ENCODE peak calls at places on chromosomes 4 and X, in four cellular contexts. R is BJ, H is AG10803, F is lower lobe of right lung. L is an unnamed sample.

GRCh38 chr4:182556576-182556975 is 313.4 kb downstream of the TENM3 start:
- DNase-seq in R (no peak), H (no peak), F (no peak), L (no peak)

GRCh38 chr4:56803473-56803872 is 18.0 kb downstream of the SPINK2 start:
- DNase-seq in R (no peak), H (no peak), F (no peak), L (no peak)

GRCh38 chrX:3262906-3263305 is 83.5 kb downstream of the MXRA5 start:
- DNase-seq in R (peak), H (peak), F (no peak), L (peak)

GRCh38 chr4:15914291-15914690 is 24.2 kb downstream of the FGFBP1 start:
- DNase-seq in R (no peak), H (peak), F (no peak), L (no peak)

GRCh38 chr4:91427171-91427570 is 876.6 kb upstream of the GRID2 start:
- DNase-seq in R (no peak), H (no peak), F (no peak), L (no peak)

GRCh38 chrX:39519566-39520301 is 578.0 kb downstream of the BCOR start:
- DNase-seq in R (no peak), H (no peak), F (no peak), L (no peak)

GRCh38 chr4:98963538-98964433 is 31.7 kb upstream of the METAP1 start:
- DNase-seq in R (no peak), H (no peak), F (no peak), L (peak)

GRCh38 chr4:9735515-9735914 is 45.9 kb upstream of the DRD5 start:
- DNase-seq in R (no peak), H (no peak), F (no peak), L (no peak)

GRCh38 chrX:153499258-153499657 is 4.5 kb downstream of the BGN start:
- DNase-seq in R (no peak), H (no peak), F (no peak), L (no peak)

GRCh38 chr4:47485047-47485692 is at the start of gene ATP10D:
- DNase-seq in R (peak), H (peak), F (peak), L (peak)

GRCh38 chr4:143458966-143459365 is 54.5 kb upstream of the SMARCA5 start:
- DNase-seq in R (no peak), H (peak), F (no peak), L (no peak)

DNA sequence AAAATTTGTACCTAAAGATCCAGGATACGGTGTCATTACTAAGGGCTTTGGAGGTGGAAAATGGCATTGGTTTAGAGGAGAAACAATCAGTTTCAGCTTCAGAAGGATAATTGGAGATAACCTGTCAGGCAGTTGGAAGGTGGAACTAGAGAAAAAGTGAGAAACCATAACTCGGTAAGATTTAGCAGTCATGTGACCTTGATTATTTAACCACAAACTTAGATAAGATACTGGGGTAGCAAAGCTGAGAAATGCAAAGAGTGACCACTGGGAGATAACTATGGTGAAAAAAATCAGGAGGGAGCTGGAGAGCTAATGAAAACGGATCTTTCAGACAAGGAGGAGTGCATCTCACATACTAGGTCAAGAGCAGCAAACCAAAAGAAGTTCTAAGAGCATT is 58.3 kb upstream of the SMARCA5 start:
- DNase-seq in R (no peak), H (no peak), F (no peak), L (no peak)
- H3K4me3 ChIP-seq in R (no peak), H (no peak), F (no peak), L (no peak)

DNA sequence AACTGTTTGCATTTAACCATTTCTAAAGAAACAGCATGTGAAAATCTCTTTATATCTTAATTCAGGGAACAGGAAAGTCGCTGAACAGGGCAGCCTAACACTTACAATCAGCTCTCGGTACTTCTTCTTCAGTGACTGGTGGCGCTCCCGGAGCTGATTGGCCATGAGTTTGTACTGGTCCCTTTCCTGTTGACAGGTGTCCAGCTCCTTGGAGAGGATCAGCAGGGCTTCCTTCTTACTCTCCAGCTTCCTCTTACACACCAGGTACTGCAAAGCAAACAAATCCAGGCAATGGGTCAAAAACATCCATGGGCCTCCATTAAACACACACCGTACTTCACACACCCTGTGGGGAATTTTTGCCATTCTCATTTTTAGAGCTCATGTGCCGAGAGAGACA is 36.4 kb downstream of the CCDC149 start:
- DNase-seq in R (no peak), H (no peak), F (no peak), L (no peak)
- TF ChIP-seq CTCF in R (no peak), H (no peak), F (no peak), L (no peak)

GRCh38 chr4:2183394-2183793 is 58.5 kb downstream of the HAUS3 start:
- DNase-seq in R (no peak), H (peak), F (no peak), L (no peak)
- H3K4me3 ChIP-seq in R (no peak), H (no peak), F (no peak), L (no peak)

GRCh38 chrX:101823236-101823635 is 108.6 kb downstream of the ZMAT1 start:
- DNase-seq in R (no peak), H (no peak), F (no peak), L (no peak)
- TF ChIP-seq CTCF in R (no peak), H (no peak), F (no peak), L (no peak)

GRCh38 chr4:8589336-8589735 is 3.2 kb upstream of the CPZ start:
- DNase-seq in R (no peak), H (no peak), F (peak), L (no peak)
- H3K4me3 ChIP-seq in R (no peak), H (no peak), F (no peak), L (no peak)

GRCh38 chr4:132063829-132064228 is 1085.3 kb upstream of the PCDH10 start:
- DNase-seq in R (no peak), H (no peak), F (no peak), L (no peak)
- TF ChIP-seq CTCF in R (no peak), H (no peak), F (no peak), L (no peak)

DNA sequence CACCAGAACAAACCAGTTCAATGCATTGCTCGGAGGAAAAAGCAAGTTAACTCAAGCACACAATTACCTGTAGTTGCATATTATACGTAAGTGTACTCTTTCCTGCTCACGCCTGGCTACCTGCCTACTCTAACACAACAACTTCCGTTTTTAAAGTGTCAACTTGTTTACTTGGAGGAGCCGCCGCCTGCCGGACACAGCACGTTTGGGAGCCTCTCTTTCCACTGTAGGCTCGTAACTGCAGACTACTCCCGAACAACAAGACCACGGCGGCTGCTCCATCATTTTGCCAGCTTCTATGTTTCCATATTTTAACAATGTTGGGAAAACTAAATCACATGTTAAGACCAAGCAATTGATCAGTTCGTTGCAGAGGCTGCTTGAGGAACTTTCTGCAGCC is 882 bp downstream of the MTNR1A start:
- DNase-seq in R (no peak), H (peak), F (no peak), L (no peak)
- H3K4me3 ChIP-seq in R (no peak), H (peak), F (peak), L (peak)

GRCh38 chrX:14051416-14051815 is 21.7 kb upstream of the GEMIN8 start:
- DNase-seq in R (no peak), H (peak), F (no peak), L (no peak)
- TF ChIP-seq CTCF in R (no peak), H (peak), F (no peak), L (no peak)

L was measured in HFF-Myc.